ENCODE peak calls at places on chromosomes 11 and 22, in five cellular contexts. K is GM12878, W is K562, A is SK-N-SH, L is H1. S is an unnamed sample.
A peak's percentile ranks its signal among the peaks of the same experiment; 100 is the strongest.

GRCh38 chr11:19935507-19935906 is 222.9 kb downstream of the NAV2 start:
- DNase-seq in W (no peak), A (no peak), K (no peak), L (no peak), S (no peak)

GRCh38 chr11:19890308-19890707 is 177.7 kb downstream of the NAV2 start:
- DNase-seq in L (no peak), K (no peak), A (no peak), W (no peak), S (no peak)

GRCh38 chr22:27493797-27494196 is 307.8 kb downstream of the MN1 start:
- DNase-seq in L (no peak), W (no peak), K (no peak), A (no peak), S (no peak)

GRCh38 chr11:1290052-1291040 is 19.1 kb downstream of the TOLLIP start:
- DNase-seq in L (no peak), A (no peak), K (no peak), W (no peak), S (no peak)

GRCh38 chr11:97965849-97966646 is 1054.7 kb upstream of the CNTN5 start:
- DNase-seq in K (no peak), L (no peak), A (no peak), W (no peak), S (no peak)

GRCh38 chr11:111429066-111429506 is 50.0 kb upstream of the POU2AF1 start:
- DNase-seq in L (peak; percentile 83), W (peak; percentile 68), A (peak; percentile 42), K (no peak), S (peak; percentile 39)

GRCh38 chr22:48431536-48432315 is 1395.9 kb downstream of the BRD1 start:
- DNase-seq in W (peak; percentile 4), L (no peak), A (no peak), K (no peak), S (no peak)

GRCh38 chr11:125128450-125128849 is 17.0 kb upstream of the TMEM218 start:
- DNase-seq in L (no peak), K (no peak), A (no peak), W (no peak), S (no peak)

GRCh38 chr11:23473782-23474181 is 613.5 kb upstream of the CCDC179 start:
- DNase-seq in A (no peak), L (no peak), W (no peak), K (no peak), S (no peak)

GRCh38 chr11:16739326-16739875 is 954 bp downstream of the C11orf58 start:
- DNase-seq in W (no peak), L (no peak), A (peak; percentile 17), K (no peak), S (no peak)

GRCh38 chr22:44092636-44093220 is 68.6 kb downstream of the PARVB start:
- DNase-seq in L (no peak), W (no peak), K (no peak), A (no peak), S (no peak)

GRCh38 chr22:19022755-19023154 is 86.7 kb upstream of the PRODH start:
- DNase-seq in L (no peak), K (no peak), A (peak; percentile 30), W (no peak), S (no peak)

GRCh38 chr11:120375076-120375475 is 38.9 kb downstream of the ARHGEF12 start:
- DNase-seq in K (no peak), W (no peak), A (no peak), L (no peak), S (no peak)

GRCh38 chr11:125494033-125494364 is 2.1 kb downstream of the FEZ1 start:
- DNase-seq in A (no peak), W (no peak), K (no peak), L (no peak), S (no peak)

GRCh38 chr11:62452261-62452660 is 33.4 kb downstream of the SCGB1A1 start:
- DNase-seq in W (no peak), A (no peak), K (no peak), L (no peak), S (no peak)

GRCh38 chr11:42631223-42631843 is 680.5 kb upstream of the API5 start:
- DNase-seq in K (no peak), W (no peak), A (peak; percentile 33), L (no peak), S (no peak)

GRCh38 chr11:2190670-2191471 is 19.3 kb upstream of the TH start:
- DNase-seq in K (no peak), W (no peak), L (no peak), A (peak; percentile 74), S (no peak)

GRCh38 chr11:109275931-109276330 is 146.1 kb upstream of the C11orf87 start:
- DNase-seq in W (no peak), L (no peak), A (no peak), K (no peak), S (no peak)

GRCh38 chr11:29224739-29225384 is 792.0 kb downstream of the KCNA4 start:
- DNase-seq in W (no peak), K (no peak), L (peak; percentile 50), A (no peak), S (no peak)

GRCh38 chr11:69516526-69516925 is 35.1 kb downstream of the LINC01488 start:
- DNase-seq in A (no peak), W (no peak), K (no peak), L (no peak), S (no peak)

GRCh38 chr11:62923634-62924411 is 2.7 kb upstream of the CHRM1 start:
- DNase-seq in W (no peak), K (peak; percentile 21), L (peak; percentile 71), A (no peak), S (no peak)

GRCh38 chr22:27250418-27250817 is 551.1 kb downstream of the MN1 start:
- DNase-seq in K (no peak), W (no peak), L (no peak), A (no peak), S (no peak)

DNA sequence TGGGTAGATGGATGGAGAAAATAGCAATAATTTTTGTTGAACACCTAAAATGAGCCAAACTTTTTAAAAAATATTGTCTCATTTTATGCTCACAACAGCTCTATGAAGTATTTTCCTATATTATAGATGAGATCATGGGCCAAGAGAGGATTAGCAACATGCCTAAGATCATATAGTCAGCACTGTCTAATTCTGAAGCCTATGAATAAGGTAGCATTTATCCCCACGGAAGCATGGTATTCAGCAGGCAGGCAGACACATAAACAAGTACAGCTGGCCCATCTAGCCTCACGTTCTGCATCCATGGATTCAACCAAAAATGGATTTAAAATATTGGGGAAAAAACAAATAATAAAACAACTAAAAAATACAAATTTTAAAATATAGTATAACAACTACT is 21.9 kb upstream of the RAB30 start:
- DNase-seq in L (no peak), A (no peak), W (no peak), K (no peak), S (no peak)
- TF ChIP-seq JUND in L (no peak), A (no peak), W (no peak), K (no peak), S (no peak)

GRCh38 chr11:75597636-75598035 is 35.6 kb downstream of the SERPINH1 start:
- DNase-seq in A (peak; percentile 78), W (peak; percentile 71), L (no peak), K (no peak), S (peak; percentile 36)
- TF ChIP-seq CTCF in A (peak; percentile 65), W (peak; percentile 84), L (peak; percentile 90), K (peak; percentile 64), S (peak; percentile 87)

DNA sequence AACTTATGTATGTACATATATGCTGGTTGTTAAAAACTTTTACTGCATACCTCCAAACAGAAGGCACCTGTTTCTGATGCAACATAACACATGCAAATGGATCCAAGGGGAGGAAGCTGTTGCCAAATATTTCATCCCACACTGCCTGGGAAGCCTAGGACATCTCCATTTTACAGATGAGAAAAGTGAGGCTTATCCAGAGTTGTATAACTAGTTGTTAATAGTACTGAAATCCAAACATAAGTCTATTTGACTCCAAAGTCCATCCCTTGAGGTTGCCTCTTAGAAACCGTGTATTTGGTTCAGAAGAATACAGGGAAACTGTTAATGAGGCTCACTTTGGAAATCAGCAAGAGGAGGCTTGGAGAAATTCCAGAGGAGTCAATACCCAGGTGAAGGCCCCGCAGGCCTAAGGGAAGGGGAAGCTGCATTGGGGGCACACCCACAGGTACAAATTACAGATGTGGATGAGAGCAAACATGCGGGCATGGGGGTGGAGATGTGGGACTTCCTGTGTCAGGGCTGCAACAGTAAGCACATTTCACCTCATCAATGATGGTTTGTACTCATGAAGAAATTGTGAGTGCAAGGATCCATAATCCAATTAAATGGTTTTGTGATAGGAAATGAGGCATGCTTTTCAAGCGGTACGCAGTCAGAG is 51.1 kb downstream of the RCN1 start:
- DNase-seq in A (no peak), L (no peak), W (no peak), K (no peak), S (no peak)
- H3K27ac ChIP-seq in A (no peak overlapping the region), L (no peak overlapping the region), W (no peak overlapping the region), K (no peak overlapping the region), S (no peak overlapping the region)

GRCh38 chr11:35275808-35276170 is 136.8 kb downstream of the CD44 start:
- DNase-seq in L (no peak), A (no peak), K (no peak), W (no peak), S (no peak)
- TF ChIP-seq JUND in L (no peak), A (no peak), K (no peak), W (no peak), S (no peak)

GRCh38 chr22:45101828-45102227 is 61.9 kb upstream of the NUP50 start:
- DNase-seq in L (no peak), W (peak; percentile 57), K (no peak), A (peak; percentile 69), S (no peak)
- TF ChIP-seq CTCF in L (peak; percentile 77), W (peak; percentile 53), K (peak; percentile 42), A (peak; percentile 20), S (peak; percentile 52)

GRCh38 chr22:29989446-29989845 is 90.8 kb upstream of the HORMAD2 start:
- DNase-seq in A (no peak), L (no peak), K (no peak), W (no peak), S (no peak)

GRCh38 chr22:29994941-29995340 is 85.3 kb upstream of the HORMAD2 start:
- DNase-seq in L (no peak), W (peak; percentile 36), K (no peak), A (no peak), S (no peak)

GRCh38 chr22:29988719-29989118 is 91.5 kb upstream of the HORMAD2 start:
- DNase-seq in K (no peak), L (no peak), A (no peak), W (no peak), S (no peak)

GRCh38 chr22:29994027-29994715 is 86.1 kb upstream of the HORMAD2 start:
- DNase-seq in L (no peak), A (peak; percentile 14), K (no peak), W (no peak), S (no peak)

GRCh38 chr22:29992341-29993275 is 87.7 kb upstream of the HORMAD2 start:
- DNase-seq in K (no peak), W (no peak), A (no peak), L (no peak), S (no peak)
- H3K27ac ChIP-seq in K (no peak overlapping the region), W (no peak overlapping the region), A (no peak overlapping the region), L (no peak overlapping the region), S (no peak overlapping the region)

S was measured in HCT116.